ENCODE peak calls at places on chromosomes 6 and 20, in five cellular contexts. One of them, this sample, is unnamed.

GRCh38 chr6:141988954-141989705 is 143.6 kb upstream of the GJE1 start:
- DNase-seq in activated CD8-positive, alpha-beta memory T cell treated with anti-CD3 and anti-CD28 coated beads for 48 hours: no peak
- DNase-seq in GM10248: peak
- DNase-seq in epithelial cell of esophagus: peak
- DNase-seq in iPS-NIHi11: peak
- DNase-seq in this sample: no peak

GRCh38 chr20:38726849-38727601 is 2.7 kb downstream of the SLC32A1 start:
- DNase-seq in iPS-NIHi11: peak
- DNase-seq in epithelial cell of esophagus: no peak
- DNase-seq in activated CD8-positive, alpha-beta memory T cell treated with anti-CD3 and anti-CD28 coated beads for 48 hours: peak
- DNase-seq in GM10248: peak
- DNase-seq in this sample: no peak

GRCh38 chr6:127518212-127518709 is 874 bp downstream of the MTCL3 start:
- DNase-seq in GM10248: no peak
- DNase-seq in epithelial cell of esophagus: no peak
- DNase-seq in activated CD8-positive, alpha-beta memory T cell treated with anti-CD3 and anti-CD28 coated beads for 48 hours: no peak
- DNase-seq in iPS-NIHi11: peak
- DNase-seq in this sample: no peak

GRCh38 chr6:159532155-159532554 is 160.9 kb downstream of the SOD2 start:
- DNase-seq in GM10248: no peak
- DNase-seq in activated CD8-positive, alpha-beta memory T cell treated with anti-CD3 and anti-CD28 coated beads for 48 hours: no peak
- DNase-seq in iPS-NIHi11: peak
- DNase-seq in epithelial cell of esophagus: no peak
- DNase-seq in this sample: no peak

GRCh38 chr20:58251979-58252591 is 23.6 kb upstream of the ANKRD60 start:
- DNase-seq in activated CD8-positive, alpha-beta memory T cell treated with anti-CD3 and anti-CD28 coated beads for 48 hours: no peak
- DNase-seq in epithelial cell of esophagus: peak
- DNase-seq in iPS-NIHi11: no peak
- DNase-seq in GM10248: no peak
- DNase-seq in this sample: no peak

GRCh38 chr6:169539176-169539897 is 162.5 kb downstream of the WDR27 start:
- DNase-seq in iPS-NIHi11: no peak
- DNase-seq in epithelial cell of esophagus: no peak
- DNase-seq in activated CD8-positive, alpha-beta memory T cell treated with anti-CD3 and anti-CD28 coated beads for 48 hours: no peak
- DNase-seq in GM10248: no peak
- DNase-seq in this sample: no peak

GRCh38 chr20:17343631-17344447 is 117.0 kb downstream of the PCSK2 start:
- DNase-seq in iPS-NIHi11: no peak
- DNase-seq in activated CD8-positive, alpha-beta memory T cell treated with anti-CD3 and anti-CD28 coated beads for 48 hours: no peak
- DNase-seq in epithelial cell of esophagus: no peak
- DNase-seq in GM10248: no peak
- DNase-seq in this sample: no peak

GRCh38 chr6:24323632-24324337 is 34.1 kb downstream of the DCDC2 start:
- DNase-seq in GM10248: no peak
- DNase-seq in activated CD8-positive, alpha-beta memory T cell treated with anti-CD3 and anti-CD28 coated beads for 48 hours: no peak
- DNase-seq in epithelial cell of esophagus: no peak
- DNase-seq in iPS-NIHi11: peak
- DNase-seq in this sample: no peak

GRCh38 chr6:148745926-148746325 is 904 bp upstream of the UST start:
- DNase-seq in GM10248: no peak
- DNase-seq in iPS-NIHi11: no peak
- DNase-seq in activated CD8-positive, alpha-beta memory T cell treated with anti-CD3 and anti-CD28 coated beads for 48 hours: no peak
- DNase-seq in epithelial cell of esophagus: peak
- DNase-seq in this sample: no peak